ENCODE peak calls at places on chromosomes 6 and 20, in nine cellular contexts. One of them, this sample, is unnamed.

GRCh38 chr20:32411955-32412706 is 54.0 kb downstream of the ASXL1 start:
- DNase-seq in suprapubic skin: no peak
- DNase-seq in sciatic nerve: no peak
- DNase-seq in nucleus accumbens: no peak
- DNase-seq in PC-9: no peak
- DNase-seq in GM03348: no peak
- DNase-seq in activated naive CD4-positive, alpha-beta T cell treated with anti-CD3 and anti-CD28 coated beads for 36 hours: no peak
- DNase-seq in amniotic stem cell: no peak
- DNase-seq in stimulated activated CD4-positive, alpha-beta T cell treated with anti-CD3 and anti-CD28 coated beads, Interleukin-15, amount 100 ng/mL, for 1 hour: no peak
- DNase-seq in this sample: peak

GRCh38 chr6:105898286-105898685 is 187.8 kb upstream of the PRDM1 start:
- DNase-seq in sciatic nerve: no peak
- DNase-seq in stimulated activated CD4-positive, alpha-beta T cell treated with anti-CD3 and anti-CD28 coated beads, Interleukin-15, amount 100 ng/mL, for 1 hour: no peak
- DNase-seq in amniotic stem cell: no peak
- DNase-seq in activated naive CD4-positive, alpha-beta T cell treated with anti-CD3 and anti-CD28 coated beads for 36 hours: peak
- DNase-seq in GM03348: peak
- DNase-seq in PC-9: no peak
- DNase-seq in suprapubic skin: no peak
- DNase-seq in nucleus accumbens: no peak
- DNase-seq in this sample: no peak

GRCh38 chr6:90194371-90194841 is 102.2 kb downstream of the BACH2 start:
- DNase-seq in sciatic nerve: no peak
- DNase-seq in PC-9: no peak
- DNase-seq in activated naive CD4-positive, alpha-beta T cell treated with anti-CD3 and anti-CD28 coated beads for 36 hours: peak
- DNase-seq in GM03348: peak
- DNase-seq in stimulated activated CD4-positive, alpha-beta T cell treated with anti-CD3 and anti-CD28 coated beads, Interleukin-15, amount 100 ng/mL, for 1 hour: no peak
- DNase-seq in amniotic stem cell: peak
- DNase-seq in suprapubic skin: no peak
- DNase-seq in nucleus accumbens: no peak
- DNase-seq in this sample: no peak

GRCh38 chr20:40511478-40511877 is 177.6 kb downstream of the MAFB start:
- DNase-seq in suprapubic skin: peak
- DNase-seq in nucleus accumbens: no peak
- DNase-seq in sciatic nerve: peak
- DNase-seq in amniotic stem cell: no peak
- DNase-seq in GM03348: peak
- DNase-seq in PC-9: no peak
- DNase-seq in activated naive CD4-positive, alpha-beta T cell treated with anti-CD3 and anti-CD28 coated beads for 36 hours: no peak
- DNase-seq in stimulated activated CD4-positive, alpha-beta T cell treated with anti-CD3 and anti-CD28 coated beads, Interleukin-15, amount 100 ng/mL, for 1 hour: no peak
- DNase-seq in this sample: no peak

GRCh38 chr6:154914288-154914687 is 80.8 kb upstream of the TIAM2 start:
- DNase-seq in nucleus accumbens: no peak
- DNase-seq in GM03348: no peak
- DNase-seq in amniotic stem cell: no peak
- DNase-seq in suprapubic skin: peak
- DNase-seq in activated naive CD4-positive, alpha-beta T cell treated with anti-CD3 and anti-CD28 coated beads for 36 hours: no peak
- DNase-seq in stimulated activated CD4-positive, alpha-beta T cell treated with anti-CD3 and anti-CD28 coated beads, Interleukin-15, amount 100 ng/mL, for 1 hour: no peak
- DNase-seq in sciatic nerve: no peak
- DNase-seq in PC-9: no peak
- DNase-seq in this sample: no peak

GRCh38 chr6:44116643-44117382 is 10.4 kb downstream of the MRPL14 start:
- DNase-seq in GM03348: peak
- DNase-seq in stimulated activated CD4-positive, alpha-beta T cell treated with anti-CD3 and anti-CD28 coated beads, Interleukin-15, amount 100 ng/mL, for 1 hour: no peak
- DNase-seq in amniotic stem cell: peak
- DNase-seq in sciatic nerve: no peak
- DNase-seq in nucleus accumbens: no peak
- DNase-seq in PC-9: peak
- DNase-seq in suprapubic skin: no peak
- DNase-seq in activated naive CD4-positive, alpha-beta T cell treated with anti-CD3 and anti-CD28 coated beads for 36 hours: no peak
- DNase-seq in this sample: no peak

GRCh38 chr6:34630040-34630439 is 66.5 kb downstream of the ILRUN start:
- DNase-seq in sciatic nerve: no peak
- DNase-seq in PC-9: no peak
- DNase-seq in nucleus accumbens: no peak
- DNase-seq in stimulated activated CD4-positive, alpha-beta T cell treated with anti-CD3 and anti-CD28 coated beads, Interleukin-15, amount 100 ng/mL, for 1 hour: no peak
- DNase-seq in amniotic stem cell: peak
- DNase-seq in suprapubic skin: no peak
- DNase-seq in activated naive CD4-positive, alpha-beta T cell treated with anti-CD3 and anti-CD28 coated beads for 36 hours: no peak
- DNase-seq in GM03348: peak
- DNase-seq in this sample: no peak

GRCh38 chr20:63044605-63045004 is 37.8 kb upstream of the BHLHE23 start:
- DNase-seq in suprapubic skin: no peak
- DNase-seq in PC-9: no peak
- DNase-seq in GM03348: no peak
- DNase-seq in activated naive CD4-positive, alpha-beta T cell treated with anti-CD3 and anti-CD28 coated beads for 36 hours: no peak
- DNase-seq in amniotic stem cell: no peak
- DNase-seq in stimulated activated CD4-positive, alpha-beta T cell treated with anti-CD3 and anti-CD28 coated beads, Interleukin-15, amount 100 ng/mL, for 1 hour: no peak
- DNase-seq in nucleus accumbens: no peak
- DNase-seq in sciatic nerve: no peak
- DNase-seq in this sample: no peak

GRCh38 chr6:150667977-150668716 is 68.5 kb downstream of the PLEKHG1 start:
- DNase-seq in suprapubic skin: peak
- DNase-seq in amniotic stem cell: peak
- DNase-seq in stimulated activated CD4-positive, alpha-beta T cell treated with anti-CD3 and anti-CD28 coated beads, Interleukin-15, amount 100 ng/mL, for 1 hour: no peak
- DNase-seq in nucleus accumbens: no peak
- DNase-seq in PC-9: peak
- DNase-seq in activated naive CD4-positive, alpha-beta T cell treated with anti-CD3 and anti-CD28 coated beads for 36 hours: no peak
- DNase-seq in sciatic nerve: peak
- DNase-seq in GM03348: peak
- DNase-seq in this sample: no peak

GRCh38 chr6:141467881-141468280 is 664.8 kb upstream of the GJE1 start:
- DNase-seq in suprapubic skin: no peak
- DNase-seq in GM03348: peak
- DNase-seq in PC-9: peak
- DNase-seq in amniotic stem cell: no peak
- DNase-seq in sciatic nerve: no peak
- DNase-seq in nucleus accumbens: no peak
- DNase-seq in activated naive CD4-positive, alpha-beta T cell treated with anti-CD3 and anti-CD28 coated beads for 36 hours: no peak
- DNase-seq in stimulated activated CD4-positive, alpha-beta T cell treated with anti-CD3 and anti-CD28 coated beads, Interleukin-15, amount 100 ng/mL, for 1 hour: no peak
- DNase-seq in this sample: no peak

GRCh38 chr6:156686429-156686939 is 90.7 kb upstream of the ARID1B start:
- DNase-seq in GM03348: peak
- DNase-seq in stimulated activated CD4-positive, alpha-beta T cell treated with anti-CD3 and anti-CD28 coated beads, Interleukin-15, amount 100 ng/mL, for 1 hour: peak
- DNase-seq in sciatic nerve: no peak
- DNase-seq in amniotic stem cell: no peak
- DNase-seq in nucleus accumbens: peak
- DNase-seq in activated naive CD4-positive, alpha-beta T cell treated with anti-CD3 and anti-CD28 coated beads for 36 hours: peak
- DNase-seq in suprapubic skin: peak
- DNase-seq in PC-9: peak
- DNase-seq in this sample: peak

GRCh38 chr6:56527934-56528333 is 114.8 kb downstream of the DST start:
- DNase-seq in stimulated activated CD4-positive, alpha-beta T cell treated with anti-CD3 and anti-CD28 coated beads, Interleukin-15, amount 100 ng/mL, for 1 hour: no peak
- DNase-seq in activated naive CD4-positive, alpha-beta T cell treated with anti-CD3 and anti-CD28 coated beads for 36 hours: no peak
- DNase-seq in nucleus accumbens: no peak
- DNase-seq in suprapubic skin: no peak
- DNase-seq in GM03348: no peak
- DNase-seq in sciatic nerve: no peak
- DNase-seq in amniotic stem cell: no peak
- DNase-seq in PC-9: no peak
- DNase-seq in this sample: no peak

GRCh38 chr6:5257400-5257799 is 3.4 kb downstream of the LYRM4 start:
- DNase-seq in GM03348: no peak
- DNase-seq in activated naive CD4-positive, alpha-beta T cell treated with anti-CD3 and anti-CD28 coated beads for 36 hours: no peak
- DNase-seq in nucleus accumbens: no peak
- DNase-seq in amniotic stem cell: no peak
- DNase-seq in sciatic nerve: no peak
- DNase-seq in stimulated activated CD4-positive, alpha-beta T cell treated with anti-CD3 and anti-CD28 coated beads, Interleukin-15, amount 100 ng/mL, for 1 hour: no peak
- DNase-seq in suprapubic skin: no peak
- DNase-seq in PC-9: no peak
- DNase-seq in this sample: no peak

GRCh38 chr6:53282741-53283140 is 66.0 kb downstream of the ELOVL5 start:
- DNase-seq in GM03348: no peak
- DNase-seq in activated naive CD4-positive, alpha-beta T cell treated with anti-CD3 and anti-CD28 coated beads for 36 hours: no peak
- DNase-seq in suprapubic skin: no peak
- DNase-seq in amniotic stem cell: no peak
- DNase-seq in PC-9: no peak
- DNase-seq in nucleus accumbens: no peak
- DNase-seq in stimulated activated CD4-positive, alpha-beta T cell treated with anti-CD3 and anti-CD28 coated beads, Interleukin-15, amount 100 ng/mL, for 1 hour: no peak
- DNase-seq in sciatic nerve: no peak
- DNase-seq in this sample: no peak

GRCh38 chr6:11972270-11972669 is 39.8 kb upstream of the HIVEP1 start:
- DNase-seq in activated naive CD4-positive, alpha-beta T cell treated with anti-CD3 and anti-CD28 coated beads for 36 hours: no peak
- DNase-seq in sciatic nerve: no peak
- DNase-seq in GM03348: no peak
- DNase-seq in PC-9: no peak
- DNase-seq in stimulated activated CD4-positive, alpha-beta T cell treated with anti-CD3 and anti-CD28 coated beads, Interleukin-15, amount 100 ng/mL, for 1 hour: no peak
- DNase-seq in amniotic stem cell: no peak
- DNase-seq in nucleus accumbens: no peak
- DNase-seq in suprapubic skin: no peak
- DNase-seq in this sample: no peak

GRCh38 chr20:58485326-58485725 is 29.9 kb downstream of the APCDD1L start:
- DNase-seq in PC-9: no peak
- DNase-seq in suprapubic skin: no peak
- DNase-seq in GM03348: no peak
- DNase-seq in stimulated activated CD4-positive, alpha-beta T cell treated with anti-CD3 and anti-CD28 coated beads, Interleukin-15, amount 100 ng/mL, for 1 hour: no peak
- DNase-seq in nucleus accumbens: no peak
- DNase-seq in sciatic nerve: no peak
- DNase-seq in activated naive CD4-positive, alpha-beta T cell treated with anti-CD3 and anti-CD28 coated beads for 36 hours: no peak
- DNase-seq in amniotic stem cell: no peak
- DNase-seq in this sample: no peak

GRCh38 chr6:129759851-129760595 is 50.0 kb upstream of the ARHGAP18 start:
- DNase-seq in nucleus accumbens: no peak
- DNase-seq in amniotic stem cell: no peak
- DNase-seq in GM03348: no peak
- DNase-seq in sciatic nerve: no peak
- DNase-seq in PC-9: no peak
- DNase-seq in suprapubic skin: no peak
- DNase-seq in activated naive CD4-positive, alpha-beta T cell treated with anti-CD3 and anti-CD28 coated beads for 36 hours: no peak
- DNase-seq in stimulated activated CD4-positive, alpha-beta T cell treated with anti-CD3 and anti-CD28 coated beads, Interleukin-15, amount 100 ng/mL, for 1 hour: no peak
- DNase-seq in this sample: no peak

GRCh38 chr6:156949376-156949775 is 172.2 kb downstream of the ARID1B start:
- DNase-seq in GM03348: peak
- DNase-seq in amniotic stem cell: peak
- DNase-seq in stimulated activated CD4-positive, alpha-beta T cell treated with anti-CD3 and anti-CD28 coated beads, Interleukin-15, amount 100 ng/mL, for 1 hour: no peak
- DNase-seq in PC-9: peak
- DNase-seq in activated naive CD4-positive, alpha-beta T cell treated with anti-CD3 and anti-CD28 coated beads for 36 hours: no peak
- DNase-seq in sciatic nerve: no peak
- DNase-seq in nucleus accumbens: no peak
- DNase-seq in suprapubic skin: no peak
- DNase-seq in this sample: no peak

GRCh38 chr6:90222724-90223198 is 73.9 kb downstream of the BACH2 start:
- DNase-seq in PC-9: peak
- DNase-seq in nucleus accumbens: no peak
- DNase-seq in suprapubic skin: no peak
- DNase-seq in stimulated activated CD4-positive, alpha-beta T cell treated with anti-CD3 and anti-CD28 coated beads, Interleukin-15, amount 100 ng/mL, for 1 hour: peak
- DNase-seq in activated naive CD4-positive, alpha-beta T cell treated with anti-CD3 and anti-CD28 coated beads for 36 hours: peak
- DNase-seq in sciatic nerve: no peak
- DNase-seq in GM03348: no peak
- DNase-seq in amniotic stem cell: no peak
- DNase-seq in this sample: peak

GRCh38 chr20:50675671-50676376 is 15.5 kb downstream of the RIPOR3 start:
- DNase-seq in GM03348: no peak
- DNase-seq in stimulated activated CD4-positive, alpha-beta T cell treated with anti-CD3 and anti-CD28 coated beads, Interleukin-15, amount 100 ng/mL, for 1 hour: no peak
- DNase-seq in nucleus accumbens: no peak
- DNase-seq in activated naive CD4-positive, alpha-beta T cell treated with anti-CD3 and anti-CD28 coated beads for 36 hours: no peak
- DNase-seq in suprapubic skin: no peak
- DNase-seq in amniotic stem cell: no peak
- DNase-seq in sciatic nerve: no peak
- DNase-seq in PC-9: peak
- DNase-seq in this sample: no peak

GRCh38 chr6:118968416-118968815 is 33.5 kb upstream of the MCM9 start:
- DNase-seq in PC-9: no peak
- DNase-seq in GM03348: peak
- DNase-seq in amniotic stem cell: no peak
- DNase-seq in activated naive CD4-positive, alpha-beta T cell treated with anti-CD3 and anti-CD28 coated beads for 36 hours: no peak
- DNase-seq in stimulated activated CD4-positive, alpha-beta T cell treated with anti-CD3 and anti-CD28 coated beads, Interleukin-15, amount 100 ng/mL, for 1 hour: no peak
- DNase-seq in suprapubic skin: no peak
- DNase-seq in nucleus accumbens: no peak
- DNase-seq in sciatic nerve: no peak
- DNase-seq in this sample: peak

GRCh38 chr6:16179970-16180431 is 51.1 kb downstream of the MYLIP start:
- DNase-seq in activated naive CD4-positive, alpha-beta T cell treated with anti-CD3 and anti-CD28 coated beads for 36 hours: peak
- DNase-seq in GM03348: no peak
- DNase-seq in amniotic stem cell: no peak
- DNase-seq in PC-9: no peak
- DNase-seq in sciatic nerve: no peak
- DNase-seq in nucleus accumbens: no peak
- DNase-seq in stimulated activated CD4-positive, alpha-beta T cell treated with anti-CD3 and anti-CD28 coated beads, Interleukin-15, amount 100 ng/mL, for 1 hour: no peak
- DNase-seq in suprapubic skin: no peak
- DNase-seq in this sample: no peak

GRCh38 chr6:73006161-73006560 is 219.1 kb downstream of the KHDC1L start:
- DNase-seq in PC-9: no peak
- DNase-seq in amniotic stem cell: no peak
- DNase-seq in GM03348: no peak
- DNase-seq in activated naive CD4-positive, alpha-beta T cell treated with anti-CD3 and anti-CD28 coated beads for 36 hours: no peak
- DNase-seq in nucleus accumbens: no peak
- DNase-seq in suprapubic skin: no peak
- DNase-seq in stimulated activated CD4-positive, alpha-beta T cell treated with anti-CD3 and anti-CD28 coated beads, Interleukin-15, amount 100 ng/mL, for 1 hour: no peak
- DNase-seq in sciatic nerve: no peak
- DNase-seq in this sample: no peak

GRCh38 chr20:62737271-62737761 is 28.7 kb downstream of the NTSR1 start:
- DNase-seq in suprapubic skin: no peak
- DNase-seq in nucleus accumbens: no peak
- DNase-seq in sciatic nerve: peak
- DNase-seq in amniotic stem cell: no peak
- DNase-seq in GM03348: no peak
- DNase-seq in stimulated activated CD4-positive, alpha-beta T cell treated with anti-CD3 and anti-CD28 coated beads, Interleukin-15, amount 100 ng/mL, for 1 hour: no peak
- DNase-seq in activated naive CD4-positive, alpha-beta T cell treated with anti-CD3 and anti-CD28 coated beads for 36 hours: no peak
- DNase-seq in PC-9: no peak
- DNase-seq in this sample: no peak

GRCh38 chr6:105781248-105781647 is 304.9 kb upstream of the PRDM1 start:
- DNase-seq in PC-9: peak
- DNase-seq in amniotic stem cell: no peak
- DNase-seq in stimulated activated CD4-positive, alpha-beta T cell treated with anti-CD3 and anti-CD28 coated beads, Interleukin-15, amount 100 ng/mL, for 1 hour: peak
- DNase-seq in GM03348: no peak
- DNase-seq in suprapubic skin: no peak
- DNase-seq in nucleus accumbens: no peak
- DNase-seq in activated naive CD4-positive, alpha-beta T cell treated with anti-CD3 and anti-CD28 coated beads for 36 hours: peak
- DNase-seq in sciatic nerve: no peak
- DNase-seq in this sample: no peak

GRCh38 chr20:1803216-1804128 is 91.7 kb upstream of the SIRPA start:
- DNase-seq in stimulated activated CD4-positive, alpha-beta T cell treated with anti-CD3 and anti-CD28 coated beads, Interleukin-15, amount 100 ng/mL, for 1 hour: no peak
- DNase-seq in PC-9: no peak
- DNase-seq in nucleus accumbens: peak
- DNase-seq in amniotic stem cell: peak
- DNase-seq in suprapubic skin: no peak
- DNase-seq in activated naive CD4-positive, alpha-beta T cell treated with anti-CD3 and anti-CD28 coated beads for 36 hours: peak
- DNase-seq in sciatic nerve: peak
- DNase-seq in GM03348: peak
- DNase-seq in this sample: no peak

GRCh38 chr6:154768280-154768679 is 35.1 kb downstream of the SCAF8 start:
- DNase-seq in activated naive CD4-positive, alpha-beta T cell treated with anti-CD3 and anti-CD28 coated beads for 36 hours: no peak
- DNase-seq in sciatic nerve: no peak
- DNase-seq in nucleus accumbens: no peak
- DNase-seq in PC-9: no peak
- DNase-seq in suprapubic skin: no peak
- DNase-seq in stimulated activated CD4-positive, alpha-beta T cell treated with anti-CD3 and anti-CD28 coated beads, Interleukin-15, amount 100 ng/mL, for 1 hour: no peak
- DNase-seq in amniotic stem cell: no peak
- DNase-seq in GM03348: no peak
- DNase-seq in this sample: no peak

GRCh38 chr20:25025986-25026605 is 31.8 kb downstream of the ACSS1 start:
- DNase-seq in sciatic nerve: peak
- DNase-seq in amniotic stem cell: no peak
- DNase-seq in stimulated activated CD4-positive, alpha-beta T cell treated with anti-CD3 and anti-CD28 coated beads, Interleukin-15, amount 100 ng/mL, for 1 hour: no peak
- DNase-seq in nucleus accumbens: no peak
- DNase-seq in activated naive CD4-positive, alpha-beta T cell treated with anti-CD3 and anti-CD28 coated beads for 36 hours: no peak
- DNase-seq in PC-9: no peak
- DNase-seq in suprapubic skin: no peak
- DNase-seq in GM03348: no peak
- DNase-seq in this sample: no peak

GRCh38 chr20:36572701-36573102 is 695 bp upstream of the TGIF2 start:
- DNase-seq in nucleus accumbens: no peak
- DNase-seq in activated naive CD4-positive, alpha-beta T cell treated with anti-CD3 and anti-CD28 coated beads for 36 hours: peak
- DNase-seq in sciatic nerve: peak
- DNase-seq in suprapubic skin: no peak
- DNase-seq in PC-9: no peak
- DNase-seq in stimulated activated CD4-positive, alpha-beta T cell treated with anti-CD3 and anti-CD28 coated beads, Interleukin-15, amount 100 ng/mL, for 1 hour: peak
- DNase-seq in amniotic stem cell: no peak
- DNase-seq in GM03348: peak
- DNase-seq in this sample: peak

This sample was measured in NAMALWA.